ENCODE peak calls at places on chromosomes 5 and 9, in eight cellular contexts. L is HS-5, O is T-helper 17 cell, Y is heart right ventricle, B is tibial nerve, I is NB4, W is EH, Q is ovary. D is an unnamed sample.

GRCh38 chr9:126615791-126616447 is 2.2 kb downstream of the LMX1B start:
- DNase-seq in L (no peak), O (no peak), Y (no peak), B (no peak), I (no peak), W (no peak), Q (no peak), D (no peak)

GRCh38 chr9:104795857-104796256 is 31.9 kb downstream of the NIPSNAP3B start:
- DNase-seq in L (no peak), O (no peak), Y (no peak), B (no peak), I (no peak), W (no peak), Q (no peak), D (no peak)

GRCh38 chr9:114037961-114038723 is 40.0 kb downstream of the AMBP start:
- DNase-seq in L (no peak), O (no peak), Y (no peak), B (no peak), I (no peak), W (no peak), Q (no peak), D (no peak)

GRCh38 chr5:82931110-82931509 is 146.1 kb downstream of the TMEM167A start:
- DNase-seq in L (no peak), O (no peak), Y (no peak), B (no peak), I (no peak), W (peak), Q (no peak), D (no peak)

GRCh38 chr5:151868451-151868850 is 56.2 kb downstream of the GLRA1 start:
- DNase-seq in L (no peak), O (no peak), Y (no peak), B (no peak), I (no peak), W (peak), Q (no peak), D (no peak)

GRCh38 chr5:134503088-134503936 is 22.2 kb upstream of the JADE2 start:
- DNase-seq in L (peak), O (no peak), Y (peak), B (no peak), I (peak), W (peak), Q (peak), D (no peak)

GRCh38 chr5:1204693-1205242 is 3.4 kb downstream of the SLC6A19 start:
- DNase-seq in L (no peak), O (peak), Y (no peak), B (no peak), I (peak), W (peak), Q (no peak), D (no peak)

GRCh38 chr9:69443178-69443577 is 118.2 kb downstream of the ENTREP1 start:
- DNase-seq in L (no peak), O (no peak), Y (no peak), B (no peak), I (no peak), W (no peak), Q (no peak), D (no peak)

GRCh38 chr9:122122903-122123632 is 30.0 kb upstream of the TTLL11 start:
- DNase-seq in L (no peak), O (peak), Y (peak), B (peak), I (peak), W (peak), Q (peak), D (no peak)

GRCh38 chr9:113011911-113012381 is at the start of gene ZNF883:
- DNase-seq in L (no peak), O (no peak), Y (peak), B (no peak), I (no peak), W (peak), Q (peak), D (peak)

GRCh38 chr9:137157618-137158502 is 12.0 kb downstream of the LRRC26 start:
- DNase-seq in L (no peak), O (no peak), Y (no peak), B (no peak), I (no peak), W (no peak), Q (no peak), D (no peak)

GRCh38 chr5:35971186-35971877 is 19.9 kb downstream of the UGT3A1 start:
- DNase-seq in L (no peak), O (no peak), Y (no peak), B (no peak), I (no peak), W (peak), Q (no peak), D (no peak)

GRCh38 chr5:139131062-139131856 is 66.9 kb downstream of the SIL1 start:
- DNase-seq in L (no peak), O (no peak), Y (peak), B (no peak), I (no peak), W (peak), Q (peak), D (no peak)

GRCh38 chr5:114243281-114243982 is 118.4 kb upstream of the KCNN2 start:
- DNase-seq in L (peak), O (no peak), Y (no peak), B (no peak), I (no peak), W (peak), Q (no peak), D (no peak)

GRCh38 chr9:100219347-100219746 is 120.3 kb downstream of the INVS start:
- DNase-seq in L (no peak), O (no peak), Y (no peak), B (no peak), I (no peak), W (no peak), Q (no peak), D (no peak)

GRCh38 chr9:130371196-130371966 is 73.4 kb upstream of the ASS1 start:
- DNase-seq in L (no peak), O (no peak), Y (no peak), B (no peak), I (no peak), W (peak), Q (no peak), D (no peak)

GRCh38 chr5:151463137-151464029 is 16.0 kb downstream of the SLC36A1 start:
- DNase-seq in L (no peak), O (no peak), Y (no peak), B (no peak), I (no peak), W (no peak), Q (no peak), D (no peak)

GRCh38 chr5:1885777-1886633 is 3.3 kb upstream of the IRX4 start:
- DNase-seq in L (no peak), O (no peak), Y (no peak), B (no peak), I (no peak), W (no peak), Q (no peak), D (no peak)

GRCh38 chr5:136754216-136754615 is 388.9 kb upstream of the TRPC7 start:
- DNase-seq in L (no peak), O (no peak), Y (no peak), B (no peak), I (no peak), W (no peak), Q (no peak), D (no peak)

GRCh38 chr5:27403248-27403882 is 365.0 kb upstream of the CDH9 start:
- DNase-seq in L (peak), O (no peak), Y (no peak), B (no peak), I (no peak), W (peak), Q (no peak), D (no peak)

GRCh38 chr9:116883676-116884075 is 196.6 kb downstream of the TRIM32 start:
- DNase-seq in L (no peak), O (no peak), Y (no peak), B (no peak), I (no peak), W (no peak), Q (no peak), D (no peak)

GRCh38 chr5:83924171-83924570 is 203.5 kb upstream of the HAPLN1 start:
- DNase-seq in L (peak), O (no peak), Y (no peak), B (no peak), I (no peak), W (peak), Q (no peak), D (peak)

GRCh38 chr9:134178781-134179551 is 14.6 kb upstream of the RNU6ATAC start:
- DNase-seq in L (no peak), O (no peak), Y (peak), B (peak), I (peak), W (no peak), Q (peak), D (no peak)

D was measured in HS-27A.